ENCODE peak calls at places on chromosomes 4 and X, in six cellular contexts. One of them, this sample, is unnamed. For H3K9me3 and H3K79me1, the result is how much of the 10 kb centered on the place peaks cover.

GRCh38 chr4:158667651-158668198 is 4.0 kb downstream of the C4orf46 start:
- DNase-seq in H9: no peak
- DNase-seq in neuronal stem cell: no peak
- DNase-seq in IMR-90: peak
- DNase-seq in mesenchymal stem cell: peak
- DNase-seq in H1: no peak
- DNase-seq in this sample: peak

GRCh38 chr4:14254252-14254651 is 626.7 kb upstream of the BOD1L1 start:
- DNase-seq in H9: peak
- DNase-seq in neuronal stem cell: no peak
- DNase-seq in IMR-90: peak
- DNase-seq in mesenchymal stem cell: peak
- DNase-seq in H1: peak
- DNase-seq in this sample: peak

GRCh38 chrX:51395807-51396728 is 63.4 kb downstream of the NUDT10 start:
- DNase-seq in H9: peak
- DNase-seq in neuronal stem cell: peak
- DNase-seq in IMR-90: no peak
- DNase-seq in mesenchymal stem cell: no peak
- DNase-seq in H1: peak
- DNase-seq in this sample: peak

GRCh38 chrX:67574696-67575095 is 30.9 kb downstream of the AR start:
- DNase-seq in H9: no peak
- DNase-seq in neuronal stem cell: no peak
- DNase-seq in IMR-90: no peak
- DNase-seq in mesenchymal stem cell: no peak
- DNase-seq in H1: no peak
- DNase-seq in this sample: no peak

GRCh38 chr4:188603646-188604045 is 464.4 kb downstream of the TRIML1 start:
- DNase-seq in H9: no peak
- DNase-seq in neuronal stem cell: no peak
- DNase-seq in IMR-90: peak
- DNase-seq in mesenchymal stem cell: no peak
- DNase-seq in H1: no peak
- DNase-seq in this sample: no peak

GRCh38 chrX:98067611-98068010 is 1183.9 kb downstream of the RPA4 start:
- DNase-seq in H9: no peak
- DNase-seq in neuronal stem cell: no peak
- DNase-seq in IMR-90: peak
- DNase-seq in mesenchymal stem cell: peak
- DNase-seq in H1: no peak
- DNase-seq in this sample: peak

GRCh38 chr4:152697284-152698011 is 17.7 kb upstream of the TMEM154 start:
- DNase-seq in H9: no peak
- DNase-seq in neuronal stem cell: no peak
- DNase-seq in IMR-90: no peak
- DNase-seq in mesenchymal stem cell: no peak
- DNase-seq in H1: no peak
- DNase-seq in this sample: no peak

GRCh38 chr4:118918388-118918787 is 29.7 kb downstream of the SYNPO2 start:
- DNase-seq in H9: no peak
- DNase-seq in neuronal stem cell: no peak
- DNase-seq in IMR-90: peak
- DNase-seq in mesenchymal stem cell: peak
- DNase-seq in H1: no peak
- DNase-seq in this sample: peak

GRCh38 chr4:76212851-76213414 is 691 bp downstream of the SCARB2 start:
- DNase-seq in H9: no peak
- DNase-seq in neuronal stem cell: no peak
- DNase-seq in IMR-90: peak
- DNase-seq in mesenchymal stem cell: peak
- DNase-seq in H1: no peak
- DNase-seq in this sample: no peak

GRCh38 chr4:87024181-87024580 is 89.4 kb downstream of the AFF1 start:
- DNase-seq in H9: no peak
- DNase-seq in neuronal stem cell: no peak
- DNase-seq in IMR-90: peak
- DNase-seq in mesenchymal stem cell: peak
- DNase-seq in H1: no peak
- DNase-seq in this sample: no peak

GRCh38 chr4:155237567-155237966 is 29.1 kb downstream of the NPY2R start:
- DNase-seq in H9: no peak
- DNase-seq in neuronal stem cell: no peak
- DNase-seq in IMR-90: no peak
- DNase-seq in mesenchymal stem cell: no peak
- DNase-seq in H1: no peak
- DNase-seq in this sample: no peak

GRCh38 chrX:132961511-132961910 is 3.1 kb upstream of the HS6ST2 start:
- DNase-seq in H9: no peak
- DNase-seq in neuronal stem cell: no peak
- DNase-seq in IMR-90: no peak
- DNase-seq in mesenchymal stem cell: no peak
- DNase-seq in H1: no peak
- DNase-seq in this sample: peak

GRCh38 chr4:182449186-182449880 is 206.1 kb downstream of the TENM3 start:
- DNase-seq in H9: peak
- DNase-seq in neuronal stem cell: no peak
- DNase-seq in IMR-90: peak
- DNase-seq in mesenchymal stem cell: peak
- DNase-seq in H1: peak
- DNase-seq in this sample: peak

GRCh38 chr4:175562537-175562936 is 249.5 kb downstream of the GPM6A start:
- DNase-seq in H9: no peak
- DNase-seq in neuronal stem cell: no peak
- DNase-seq in IMR-90: no peak
- DNase-seq in mesenchymal stem cell: no peak
- DNase-seq in H1: no peak
- DNase-seq in this sample: peak

GRCh38 chr4:108620933-108621905 is 843 bp downstream of the RPL34 start:
- DNase-seq in H9: no peak
- DNase-seq in neuronal stem cell: no peak
- DNase-seq in IMR-90: peak
- DNase-seq in mesenchymal stem cell: peak
- DNase-seq in H1: no peak
- DNase-seq in this sample: no peak

GRCh38 chr4:182240161-182241130 is 2.8 kb upstream of the TENM3 start:
- DNase-seq in H9: no peak
- DNase-seq in neuronal stem cell: no peak
- DNase-seq in IMR-90: peak
- DNase-seq in mesenchymal stem cell: peak
- DNase-seq in H1: no peak
- DNase-seq in this sample: peak

GRCh38 chr4:68257719-68258118 is 12.2 kb upstream of the TMPRSS11B start:
- DNase-seq in H9: no peak
- DNase-seq in neuronal stem cell: no peak
- DNase-seq in IMR-90: no peak
- DNase-seq in mesenchymal stem cell: no peak
- DNase-seq in H1: no peak
- DNase-seq in this sample: no peak

GRCh38 chrX:47796433-47796906 is 40.2 kb upstream of the ZNF81 start:
- DNase-seq in H9: no peak
- DNase-seq in neuronal stem cell: no peak
- DNase-seq in IMR-90: peak
- DNase-seq in mesenchymal stem cell: peak
- DNase-seq in H1: no peak
- DNase-seq in this sample: no peak

GRCh38 chrX:11341274-11342256 is 48.4 kb downstream of the AMELX start:
- DNase-seq in H9: no peak
- DNase-seq in neuronal stem cell: no peak
- DNase-seq in IMR-90: peak
- DNase-seq in mesenchymal stem cell: peak
- DNase-seq in H1: no peak
- DNase-seq in this sample: peak

GRCh38 chrX:55260806-55261205 is 3.9 kb downstream of the PAGE3 start:
- DNase-seq in H9: no peak
- DNase-seq in neuronal stem cell: no peak
- DNase-seq in IMR-90: no peak
- DNase-seq in mesenchymal stem cell: no peak
- DNase-seq in H1: no peak
- DNase-seq in this sample: no peak
- H3K9me3 ChIP-seq in H9: under half
- H3K9me3 ChIP-seq in neuronal stem cell: under half
- H3K9me3 ChIP-seq in IMR-90: under half
- H3K9me3 ChIP-seq in mesenchymal stem cell: under half
- H3K9me3 ChIP-seq in H1: under half
- H3K9me3 ChIP-seq in this sample: under half

GRCh38 chr4:110865611-110866254 is 242.9 kb upstream of the PITX2 start:
- DNase-seq in H9: no peak
- DNase-seq in neuronal stem cell: no peak
- DNase-seq in IMR-90: peak
- DNase-seq in mesenchymal stem cell: no peak
- DNase-seq in H1: no peak
- DNase-seq in this sample: no peak

GRCh38 chr4:110869862-110870577 is 247.1 kb upstream of the PITX2 start:
- DNase-seq in H9: no peak
- DNase-seq in neuronal stem cell: no peak
- DNase-seq in IMR-90: peak
- DNase-seq in mesenchymal stem cell: no peak
- DNase-seq in H1: no peak
- DNase-seq in this sample: no peak

GRCh38 chr4:110869114-110869513 is 246.2 kb upstream of the PITX2 start:
- DNase-seq in H9: no peak
- DNase-seq in neuronal stem cell: no peak
- DNase-seq in IMR-90: peak
- DNase-seq in mesenchymal stem cell: no peak
- DNase-seq in H1: no peak
- DNase-seq in this sample: no peak

GRCh38 chr4:110867981-110868380 is 245.1 kb upstream of the PITX2 start:
- DNase-seq in H9: no peak
- DNase-seq in neuronal stem cell: no peak
- DNase-seq in IMR-90: no peak
- DNase-seq in mesenchymal stem cell: no peak
- DNase-seq in H1: no peak
- DNase-seq in this sample: no peak

DNA sequence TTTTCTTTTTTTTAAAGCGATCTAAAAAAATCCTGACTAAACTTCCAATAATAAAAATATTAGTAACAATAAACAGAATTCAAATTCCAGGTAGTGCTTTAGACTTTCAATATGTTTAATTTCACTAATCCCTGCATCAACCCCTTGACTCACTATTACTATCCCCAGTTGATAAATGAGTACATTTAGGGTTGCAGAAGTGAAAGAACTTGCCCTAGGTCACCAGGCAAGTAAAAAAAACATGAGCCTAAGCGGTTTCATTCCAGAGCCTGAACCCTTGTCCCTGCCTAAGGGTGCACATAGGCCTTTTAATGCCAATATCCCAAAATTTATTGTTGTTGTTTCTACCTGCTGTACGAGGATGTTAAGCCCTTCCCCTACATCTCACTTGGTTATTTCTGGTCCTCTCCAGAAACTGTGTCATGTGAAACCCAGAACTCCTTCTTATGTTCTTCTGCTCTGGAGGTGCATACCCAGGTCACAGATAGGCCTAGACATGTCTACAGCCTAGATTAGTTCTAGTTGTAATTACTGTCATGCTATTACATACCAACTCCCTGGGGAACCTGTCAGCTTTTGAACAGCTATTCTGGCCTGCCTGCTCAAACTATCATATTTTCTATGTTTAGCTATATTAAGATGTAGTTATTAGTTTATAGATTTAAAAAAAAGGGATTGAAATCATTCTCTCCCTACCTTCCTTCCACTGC is 244.5 kb upstream of the PITX2 start:
- DNase-seq in H9: no peak
- DNase-seq in neuronal stem cell: no peak
- DNase-seq in IMR-90: no peak
- DNase-seq in mesenchymal stem cell: no peak
- DNase-seq in H1: no peak
- DNase-seq in this sample: no peak
- H3K79me1 ChIP-seq in H9: under half
- H3K79me1 ChIP-seq in neuronal stem cell: under half
- H3K79me1 ChIP-seq in IMR-90: under half
- H3K79me1 ChIP-seq in mesenchymal stem cell: under half
- H3K79me1 ChIP-seq in H1: under half
- H3K79me1 ChIP-seq in this sample: under half

GRCh38 chr4:605702-606425 is 19.5 kb upstream of the PDE6B start:
- DNase-seq in H9: no peak
- DNase-seq in neuronal stem cell: no peak
- DNase-seq in IMR-90: no peak
- DNase-seq in mesenchymal stem cell: no peak
- DNase-seq in H1: no peak
- DNase-seq in this sample: no peak
- H3K9me3 ChIP-seq in H9: under half
- H3K9me3 ChIP-seq in neuronal stem cell: under half
- H3K9me3 ChIP-seq in IMR-90: under half
- H3K9me3 ChIP-seq in mesenchymal stem cell: under half
- H3K9me3 ChIP-seq in H1: under half
- H3K9me3 ChIP-seq in this sample: under half

DNA sequence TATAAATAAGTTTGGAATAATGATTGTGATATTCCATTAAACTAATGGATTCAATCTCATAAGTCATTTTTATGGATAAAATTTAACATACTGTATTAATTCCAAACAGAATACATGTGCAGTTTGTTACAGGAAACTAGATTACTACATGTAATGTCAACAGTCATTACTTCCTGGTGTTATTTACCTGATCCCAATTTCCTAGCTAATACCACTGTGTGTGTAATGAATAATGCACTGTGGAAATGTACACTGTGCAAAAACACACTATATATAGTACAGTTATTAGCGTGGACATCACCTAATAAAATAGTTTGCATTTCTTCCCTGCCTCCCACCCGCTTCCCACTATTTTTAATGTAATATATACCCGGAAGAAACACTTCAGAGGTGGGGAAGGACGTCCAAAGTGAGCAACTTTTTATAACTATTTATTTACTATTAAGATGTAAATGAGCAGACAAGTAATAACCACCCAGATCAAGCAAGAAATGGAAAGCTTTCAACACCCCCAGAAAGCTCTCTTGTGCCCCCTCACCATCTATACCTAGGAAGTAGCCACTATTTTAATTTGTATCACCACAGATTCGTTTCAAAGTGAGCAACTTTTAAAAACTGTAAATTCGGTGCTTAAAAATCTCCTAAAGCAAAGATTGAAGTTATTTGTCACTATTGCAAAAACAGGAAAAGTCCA is 219.1 kb downstream of the THOC2 start:
- DNase-seq in H9: no peak
- DNase-seq in neuronal stem cell: no peak
- DNase-seq in IMR-90: no peak
- DNase-seq in mesenchymal stem cell: no peak
- DNase-seq in H1: no peak
- DNase-seq in this sample: no peak
- H3K79me1 ChIP-seq in H9: under half
- H3K79me1 ChIP-seq in neuronal stem cell: under half
- H3K79me1 ChIP-seq in IMR-90: under half
- H3K79me1 ChIP-seq in mesenchymal stem cell: under half
- H3K79me1 ChIP-seq in H1: under half
- H3K79me1 ChIP-seq in this sample: under half